ENCODE peak calls at places on chromosomes 4 and X, in four cellular contexts. X is fibroblast of mammary gland; M is central memory CD4-positive, alpha-beta T cell; S is MM.1S. T is an unnamed sample.

GRCh38 chr4:15004701-15005301 is 2.5 kb downstream of the CPEB2 start:
- DNase-seq in M (peak; percentile 28), S (peak; percentile 60), X (peak; percentile 54), T (peak; percentile 26)

GRCh38 chr4:181896609-181897008 is 346.6 kb upstream of the TENM3 start:
- DNase-seq in M (no peak), X (no peak), S (no peak), T (no peak)

GRCh38 chrX:40867352-40867751 is 132.0 kb upstream of the MED14 start:
- DNase-seq in S (no peak), X (peak; percentile 36), M (no peak), T (no peak)

GRCh38 chr4:52199574-52200338 is 148.7 kb downstream of the SPATA18 start:
- DNase-seq in S (no peak), X (peak; percentile 73), M (no peak), T (no peak)

GRCh38 chrX:9704876-9705465 is 60.7 kb downstream of the GPR143 start:
- DNase-seq in X (no peak), M (no peak), S (no peak), T (no peak)

GRCh38 chr4:48909697-48910096 is 3.1 kb upstream of the OCIAD2 start:
- DNase-seq in M (no peak), X (peak; percentile 99), S (no peak), T (no peak)

GRCh38 chr4:24970635-24971034 is 57.8 kb upstream of the CCDC149 start:
- DNase-seq in S (no peak), M (no peak), X (no peak), T (no peak)

GRCh38 chr4:77927991-77928925 is 65.6 kb downstream of the MRPL1 start:
- DNase-seq in M (no peak), S (no peak), X (peak; percentile 61), T (peak; percentile 31)

GRCh38 chrX:46953597-46953996 is 41.4 kb downstream of the JADE3 start:
- DNase-seq in X (peak; percentile 29), M (no peak), S (peak; percentile 27), T (no peak)

GRCh38 chrX:138485767-138486166 is 225.8 kb downstream of the FGF13 start:
- DNase-seq in X (no peak), S (no peak), M (no peak), T (no peak)

GRCh38 chr4:105399535-105400161 is 74.2 kb downstream of the PPA2 start:
- DNase-seq in X (peak; percentile 85), S (no peak), M (no peak), T (no peak)

GRCh38 chr4:13917010-13917409 is 289.5 kb upstream of the BOD1L1 start:
- DNase-seq in X (peak; percentile 97), S (no peak), M (no peak), T (no peak)

GRCh38 chrX:3204606-3205005 is 141.8 kb downstream of the MXRA5 start:
- DNase-seq in M (no peak), S (no peak), X (peak; percentile 2), T (no peak)